ENCODE peak calls at places on chromosomes 7 and 10, in five cellular contexts. E is osteocyte, L is fibroblast of pulmonary artery, U is IMR-90, H is HCT116. G is an unnamed sample.
A peak's percentile ranks its signal among the peaks of the same experiment; 100 is the strongest.

GRCh38 chr10:71443676-71444075 is 47.0 kb downstream of the CDH23 start:
- DNase-seq in E (no peak), H (no peak), U (no peak), L (no peak), G (no peak)

GRCh38 chr7:96016056-96016455 is 243.7 kb downstream of the DYNC1I1 start:
- DNase-seq in H (no peak), E (no peak), U (no peak), L (no peak), G (no peak)

GRCh38 chr7:94011714-94012353 is 7.7 kb upstream of the BET1 start:
- DNase-seq in H (no peak), L (no peak), E (no peak), U (no peak), G (no peak)

GRCh38 chr7:18494821-18495408 is 634 bp upstream of the HDAC9 start:
- DNase-seq in U (peak; percentile 63), E (no peak), L (peak; percentile 57), H (no peak), G (peak; percentile 36)

GRCh38 chr7:151018421-151019129 is 5.7 kb downstream of the ATG9B start:
- DNase-seq in H (no peak), U (no peak), L (no peak), E (no peak), G (no peak)

GRCh38 chr7:73521636-73522080 is 435 bp downstream of the BAZ1B start:
- DNase-seq in H (no peak), E (peak; percentile 87), L (peak; percentile 25), U (peak; percentile 20), G (no peak)

GRCh38 chr7:18087031-18087686 is 59.5 kb upstream of the PRPS1L1 start:
- DNase-seq in H (no peak), E (no peak), L (peak; percentile 15), U (no peak), G (no peak)

GRCh38 chr10:97708976-97709745 is 4.4 kb upstream of the MARVELD1 start:
- DNase-seq in U (peak; percentile 88), L (peak; percentile 87), E (peak; percentile 88), H (no peak), G (no peak)

GRCh38 chr10:129771576-129772471 is 192.2 kb downstream of the EBF3 start:
- DNase-seq in H (no peak), E (peak; percentile 79), U (no peak), L (no peak), G (no peak)

GRCh38 chr7:124276005-124276606 is 243.2 kb upstream of the TMEM229A start:
- DNase-seq in H (peak; percentile 45), U (peak; percentile 22), E (no peak), L (peak; percentile 7), G (no peak)

GRCh38 chr7:33261585-33261984 is 132.2 kb downstream of the BBS9 start:
- DNase-seq in H (no peak), E (no peak), L (no peak), U (peak; percentile 53), G (no peak)

GRCh38 chr10:21523557-21524008 is 1.9 kb downstream of the SKIDA1 start:
- DNase-seq in E (peak; percentile 30), U (peak; percentile 54), H (no peak), L (peak; percentile 29), G (no peak)

GRCh38 chr10:131312261-131312801 is 810 bp upstream of the TCERG1L start:
- DNase-seq in E (no peak), H (no peak), L (no peak), U (no peak), G (no peak)

GRCh38 chr10:21194510-21194993 is 297.4 kb upstream of the NEBL start:
- DNase-seq in H (peak; percentile 38), E (no peak), U (no peak), L (peak; percentile 66), G (no peak)

GRCh38 chr10:59181668-59182067 is 5.2 kb downstream of the PHYHIPL start:
- DNase-seq in E (no peak), U (peak; percentile 43), H (peak; percentile 50), L (peak; percentile 78), G (no peak)

GRCh38 chr7:26397786-26398435 is 106.2 kb downstream of the SNX10 start:
- DNase-seq in H (no peak), E (no peak), U (no peak), L (peak; percentile 3), G (no peak)
- TF ChIP-seq CTCF in H (no peak), E (no peak), U (no peak), L (no peak), G (peak; percentile 6)

GRCh38 chr7:88548399-88548798 is 211.1 kb upstream of the ZNF804B start:
- DNase-seq in H (no peak), E (no peak), U (no peak), L (no peak), G (no peak)

GRCh38 chr7:88545663-88546062 is 213.8 kb upstream of the ZNF804B start:
- DNase-seq in E (no peak), L (no peak), U (no peak), H (no peak), G (no peak)

GRCh38 chr7:88546808-88547207 is 212.7 kb upstream of the ZNF804B start:
- DNase-seq in U (no peak), H (peak; percentile 58), E (no peak), L (peak; percentile 33), G (no peak)
- TF ChIP-seq CTCF in U (peak; percentile 7), H (peak; percentile 67), E (peak; percentile 42), L (peak; percentile 40), G (no peak)

GRCh38 chr7:142569851-142570250 is 179.4 kb upstream of the PRSS1 start:
- DNase-seq in L (no peak), U (peak; percentile 35), H (no peak), E (no peak), G (no peak)

GRCh38 chr7:142568430-142569097 is 180.7 kb upstream of the PRSS1 start:
- DNase-seq in U (peak; percentile 93), E (no peak), H (no peak), L (peak; percentile 79), G (peak; percentile 67)

GRCh38 chr7:142567201-142567600 is 182.1 kb upstream of the PRSS1 start:
- DNase-seq in E (no peak), L (no peak), H (no peak), U (no peak), G (no peak)

GRCh38 chr7:142566291-142566690 is 183.0 kb upstream of the PRSS1 start:
- DNase-seq in E (no peak), L (no peak), H (no peak), U (no peak), G (no peak)

DNA sequence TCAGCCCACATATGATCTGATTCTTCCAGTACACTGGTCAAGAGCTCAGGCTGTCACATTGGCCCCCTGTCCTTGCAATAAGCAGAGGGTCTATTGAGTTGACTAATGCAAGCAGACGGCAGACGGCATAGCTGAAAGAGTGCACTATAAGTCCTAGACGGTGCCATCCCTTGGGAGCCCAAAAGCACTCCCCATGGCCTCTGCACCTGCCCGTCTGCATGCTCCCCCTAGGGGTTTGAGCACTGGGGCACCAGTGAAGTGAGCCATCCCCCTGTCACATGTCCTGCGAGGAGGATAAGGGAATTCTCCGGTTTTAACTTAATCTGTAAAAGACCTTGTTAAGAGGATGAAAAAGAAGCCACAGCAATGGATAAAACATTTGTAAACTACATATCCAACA is 181.6 kb upstream of the PRSS1 start:
- DNase-seq in U (no peak), L (no peak), E (no peak), H (no peak), G (no peak)
- TF ChIP-seq CTCF in U (no peak), L (no peak), E (no peak), H (peak; percentile 25), G (no peak)

GRCh38 chr7:27170936-27171635 is 3.0 kb downstream of the HOXA10 start:
- DNase-seq in L (no peak), H (no peak), U (no peak), E (no peak), G (no peak)

GRCh38 chr7:27171636-27172387 is 2.3 kb downstream of the HOXA10 start:
- DNase-seq in L (no peak), H (no peak), U (no peak), E (no peak), G (no peak)

GRCh38 chr7:27170494-27170811 is 3.7 kb downstream of the HOXA10 start:
- DNase-seq in H (no peak), E (no peak), U (no peak), L (no peak), G (no peak)

GRCh38 chr7:27168265-27168947 is 3.1 kb upstream of the HOXA9 start:
- DNase-seq in H (no peak), E (no peak), U (no peak), L (no peak), G (no peak)

DNA sequence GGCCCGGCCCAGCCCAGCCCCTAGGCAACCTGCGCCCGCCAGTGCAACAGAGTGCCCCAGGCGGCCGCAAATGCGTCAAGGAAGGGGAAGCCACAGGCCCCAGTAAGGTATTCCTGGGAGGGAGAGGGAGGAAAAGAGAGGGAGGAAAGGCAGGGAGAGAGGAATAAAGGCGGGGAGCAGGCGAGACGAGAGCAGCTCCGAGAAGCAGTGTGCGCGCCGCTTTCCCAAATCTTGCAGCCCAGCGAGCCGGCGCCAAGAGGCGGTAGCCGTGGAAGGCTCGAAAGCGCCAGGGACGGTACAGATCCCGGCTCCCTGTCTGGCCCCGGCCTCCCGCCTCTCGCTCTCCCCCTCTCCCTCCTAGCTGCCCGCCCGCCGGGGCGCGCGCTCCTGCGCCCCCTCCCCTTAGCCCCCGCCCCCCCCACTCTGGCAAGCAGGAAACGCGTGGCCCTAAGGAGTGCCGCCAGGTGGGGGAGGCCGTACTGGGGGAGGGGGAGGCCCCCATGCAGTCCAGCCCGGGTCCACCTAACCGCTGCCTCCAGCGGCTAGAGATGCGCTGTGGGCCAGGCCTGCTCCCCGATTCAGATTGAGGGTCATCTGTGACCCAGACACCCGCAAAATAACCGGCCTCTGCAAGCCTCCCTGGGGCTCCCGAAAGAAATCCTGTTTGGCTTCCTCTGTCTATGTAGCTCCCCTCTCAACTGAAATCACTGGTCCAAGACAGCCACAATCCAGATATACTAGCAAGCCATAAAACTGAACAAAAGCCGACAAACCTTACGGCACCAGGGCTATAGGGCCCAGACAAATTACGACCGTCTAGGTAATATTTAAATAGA is 4.2 kb downstream of the HOXA10 start:
- DNase-seq in H (no peak), U (no peak), E (no peak), L (no peak), G (no peak)
- TF ChIP-seq CTCF in H (no peak), U (no peak), E (no peak), L (no peak), G (no peak)

GRCh38 chr7:100888988-100889760 is at the start of gene UFSP1:
- DNase-seq in L (no peak), E (no peak), U (no peak), H (peak; percentile 21), G (no peak)
- TF ChIP-seq CTCF in L (no peak), E (no peak), U (no peak), H (no peak), G (no peak)

DNA sequence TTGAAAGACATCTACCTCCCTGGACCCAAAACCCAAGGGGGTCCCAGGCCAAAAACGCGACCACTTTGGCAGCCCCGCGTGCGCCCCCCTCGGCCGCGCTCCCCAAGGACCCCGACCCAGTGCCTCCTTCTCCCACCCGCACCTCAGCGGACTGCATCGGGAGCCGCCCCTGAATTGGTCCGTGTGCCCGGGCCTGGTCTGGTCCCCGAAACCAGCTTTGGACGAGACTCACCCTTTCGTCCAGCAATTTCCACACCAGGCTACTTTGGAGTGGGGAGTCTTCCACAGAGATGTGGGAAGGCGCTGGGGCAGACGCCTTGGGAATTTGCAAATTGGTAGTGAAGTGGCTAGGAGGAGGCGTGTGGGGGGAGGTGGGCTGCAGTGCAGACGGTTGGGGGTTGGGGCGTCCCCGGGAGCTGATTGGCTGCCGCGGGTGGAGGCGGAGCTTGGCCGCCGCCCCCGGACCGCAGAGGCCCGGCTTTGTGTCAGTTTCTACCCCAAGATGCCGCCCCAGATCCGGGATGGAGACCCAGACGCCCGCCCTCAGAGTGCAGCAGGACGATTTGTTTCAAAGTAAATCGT is 16.9 kb downstream of the TCAF1 start:
- DNase-seq in E (peak; percentile 88), H (no peak), U (peak; percentile 72), L (peak; percentile 77), G (no peak)
- TF ChIP-seq CTCF in E (no peak), H (no peak), U (no peak), L (no peak), G (no peak)

G was measured in BJ.